ENCODE peak calls at places on chromosomes 5 and 9, in seven cellular contexts. X is sigmoid colon, D is uterus, Z is body of pancreas, K is HCT116, U is IMR-90, V is tibial artery. P is an unnamed sample. For H3K27me3, the result is how much of the 10 kb centered on the place peaks cover.

GRCh38 chr5:143019614-143020515 is 249.7 kb downstream of the ARHGAP26 start:
- DNase-seq in U (no peak), V (no peak), D (no peak), X (no peak), Z (no peak), K (no peak), P (no peak)

GRCh38 chr9:96499257-96499656 is 49.3 kb downstream of the HABP4 start:
- DNase-seq in U (no peak), K (no peak), V (no peak), X (no peak), D (no peak), Z (no peak), P (no peak)

GRCh38 chr5:75049581-75050274 is 2.6 kb downstream of the GCNT4 start:
- DNase-seq in X (no peak), U (peak), Z (peak), D (peak), V (peak), K (peak), P (no peak)

GRCh38 chr5:157115502-157115901 is 6.7 kb upstream of the HAVCR2 start:
- DNase-seq in K (no peak), Z (no peak), V (no peak), D (no peak), X (no peak), U (no peak), P (no peak)

GRCh38 chr5:95471447-95471846 is 80.3 kb downstream of the FAM81B start:
- DNase-seq in D (no peak), V (no peak), U (no peak), X (no peak), K (no peak), Z (no peak), P (peak)

GRCh38 chr5:9151671-9152427 is 394.0 kb downstream of the SEMA5A start:
- DNase-seq in K (no peak), U (peak), Z (no peak), V (no peak), X (no peak), D (no peak), P (no peak)

GRCh38 chr5:80622756-80623155 is 31.7 kb upstream of the MSH3 start:
- DNase-seq in V (no peak), X (no peak), U (no peak), D (no peak), K (no peak), Z (no peak), P (no peak)

GRCh38 chr9:72349240-72349639 is 15.8 kb downstream of the ZFAND5 start:
- DNase-seq in U (no peak), X (no peak), V (no peak), K (no peak), D (no peak), Z (no peak), P (no peak)

GRCh38 chr5:136062563-136063274 is 33.9 kb downstream of the TGFBI start:
- DNase-seq in K (peak), X (no peak), Z (peak), U (peak), V (no peak), D (no peak), P (no peak)

GRCh38 chr9:98124637-98125426 is 5.8 kb upstream of the TRIM14 start:
- DNase-seq in X (no peak), Z (no peak), U (no peak), D (no peak), K (no peak), V (no peak), P (no peak)

GRCh38 chr9:1157836-1158235 is 107.7 kb downstream of the DMRT2 start:
- DNase-seq in U (no peak), V (no peak), D (no peak), X (no peak), Z (no peak), K (no peak), P (no peak)

DNA sequence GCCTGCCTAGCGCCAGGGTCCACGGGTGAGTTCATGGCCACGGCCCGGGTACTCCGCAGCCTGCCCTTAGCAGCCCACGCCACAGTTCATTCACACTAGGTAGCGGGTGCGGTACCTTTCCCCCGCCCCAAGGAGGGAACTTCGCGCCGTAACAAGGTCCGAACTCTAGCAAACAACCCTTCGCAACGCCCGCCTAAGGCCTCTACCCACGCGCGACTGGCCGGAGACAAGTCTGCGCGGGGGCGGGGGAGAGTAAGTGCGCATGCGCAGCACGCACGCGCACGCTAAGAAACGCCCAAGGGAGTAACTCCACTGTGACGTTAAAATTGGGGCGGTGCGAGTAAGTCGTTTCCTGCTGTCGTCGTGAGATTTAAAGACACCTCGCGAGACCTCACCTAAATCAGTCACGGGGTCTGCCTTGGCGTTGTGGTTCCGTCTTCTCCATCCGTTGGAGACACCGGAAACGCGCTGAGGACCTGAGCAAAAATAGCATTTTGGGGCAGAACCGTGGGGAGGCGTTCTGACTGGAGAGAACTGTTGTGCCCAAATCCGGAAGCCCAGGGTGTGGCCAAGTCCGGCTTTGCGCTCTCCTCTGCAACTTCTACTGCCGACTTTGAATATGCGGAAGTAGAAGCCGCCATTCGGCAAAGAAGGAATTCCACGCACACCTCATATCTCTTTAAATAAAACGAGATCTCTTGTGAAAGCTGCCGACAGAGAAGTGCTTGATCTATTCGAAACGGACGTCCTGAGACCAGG is at the start of gene RAPGEF6:
- DNase-seq in Z (peak), D (peak), U (peak), K (peak), X (peak), V (peak), P (peak)
- TF ChIP-seq CTCF in Z (no peak), D (no peak), U (no peak), K (no peak), X (no peak), V (peak), P (peak)

GRCh38 chr5:150156033-150156381 is 362 bp upstream of the PDGFRB start:
- DNase-seq in Z (no peak), V (no peak), X (no peak), K (no peak), U (no peak), D (no peak), P (no peak)
- H3K4me3 ChIP-seq in Z (no peak), V (peak), X (peak), K (no peak), U (peak), D (peak), P (peak)

DNA sequence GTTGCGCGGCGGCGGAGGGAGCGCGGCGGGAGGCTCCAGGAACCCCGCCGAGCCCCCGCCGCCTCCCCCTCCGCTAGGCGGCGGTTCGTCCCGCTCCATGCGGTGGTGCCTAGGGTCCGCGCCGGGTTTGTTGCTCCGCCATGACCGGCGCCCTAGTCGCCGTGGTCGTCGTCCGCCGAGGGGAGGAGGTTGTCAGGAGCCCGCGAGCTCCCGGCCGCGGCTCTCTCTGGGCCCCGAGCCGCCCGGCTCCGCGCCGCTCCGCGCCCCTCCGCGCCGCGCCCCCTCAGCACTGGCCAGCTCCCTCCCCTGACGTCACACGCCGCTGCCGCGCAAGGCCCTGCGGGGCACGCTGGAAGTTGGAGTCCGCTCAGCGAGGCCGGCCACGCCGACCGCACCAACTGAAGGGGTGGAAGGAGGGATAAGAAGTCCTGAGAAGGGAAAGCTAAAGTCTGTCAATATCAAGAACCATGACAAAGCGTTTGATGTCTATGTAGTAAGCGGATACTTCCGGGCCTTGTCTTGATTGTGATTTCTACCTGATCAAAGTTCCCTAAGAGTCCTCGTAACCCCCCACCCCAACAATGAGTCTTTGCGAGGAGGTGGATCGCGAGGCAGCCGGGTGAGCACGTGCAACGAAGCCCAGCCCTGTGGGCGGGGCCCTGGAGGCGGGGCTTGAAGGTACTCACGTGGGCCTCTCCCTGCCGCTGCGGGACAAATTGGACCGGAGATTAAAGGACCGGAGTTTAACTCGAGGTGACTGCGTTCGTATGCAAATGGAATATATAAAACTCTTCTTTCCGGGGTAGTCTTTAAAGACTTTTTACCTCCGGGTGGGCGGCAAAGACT is at the start of gene NR6A1:
- DNase-seq in V (peak), X (peak), D (peak), Z (peak), U (peak), K (peak), P (peak)
- H3K27me3 ChIP-seq in V (half or more), X (under half), D (under half), Z (under half), U (under half), K (under half), P (under half)

DNA sequence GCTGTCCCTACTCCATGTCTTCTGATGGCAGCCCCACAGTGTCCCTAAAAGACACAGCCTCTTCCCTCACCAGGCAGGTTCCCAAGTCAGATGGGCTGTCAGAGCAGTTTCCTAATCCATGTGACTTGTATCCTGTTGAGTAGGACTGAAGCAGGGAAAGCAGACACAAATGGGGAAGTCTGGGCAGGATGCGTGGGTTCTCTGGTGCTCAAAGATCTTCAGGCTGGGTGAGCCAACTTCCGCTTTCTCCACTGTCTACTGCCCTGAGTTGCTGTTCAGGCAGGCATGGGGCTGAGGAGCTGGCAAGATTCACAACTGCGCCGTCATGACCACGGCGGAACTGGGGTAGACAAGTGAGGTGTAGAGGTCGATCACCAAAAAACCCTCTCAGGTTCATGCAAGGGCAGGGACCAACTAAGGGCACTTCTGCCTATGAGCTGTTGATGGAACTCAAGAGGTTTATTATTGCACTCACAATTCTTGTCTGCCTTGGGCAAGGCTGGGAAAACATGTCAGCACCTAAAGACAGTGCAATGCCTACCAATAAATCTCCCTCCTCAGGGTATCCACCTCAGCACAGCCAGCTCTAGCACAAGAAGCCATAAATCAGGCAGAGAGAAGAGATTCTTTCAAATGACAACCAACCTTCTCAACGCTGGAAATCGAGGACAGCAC is 83.4 kb downstream of the RAPGEF1 start:
- DNase-seq in D (no peak), U (no peak), Z (peak), X (peak), K (no peak), V (peak), P (peak)
- TF ChIP-seq CTCF in D (no peak), U (no peak), Z (no peak), X (no peak), K (no peak), V (no peak), P (no peak)

P was measured in upper lobe of right lung.